ENCODE peak calls at places on chromosomes 5 and 9, in four cellular contexts. One of them, this sample, is unnamed.

GRCh38 chr9:19840953-19841352 is 52.1 kb upstream of the SLC24A2 start:
- DNase-seq in bronchial epithelial cell: no peak
- DNase-seq in brain microvascular endothelial cell: no peak
- DNase-seq in neuronal stem cell: no peak
- DNase-seq in this sample: no peak

GRCh38 chr5:163409384-163409783 is 28.0 kb upstream of the CCNG1 start:
- DNase-seq in bronchial epithelial cell: peak
- DNase-seq in brain microvascular endothelial cell: no peak
- DNase-seq in neuronal stem cell: no peak
- DNase-seq in this sample: no peak

GRCh38 chr5:2112128-2112808 is 229.5 kb upstream of the IRX4 start:
- DNase-seq in bronchial epithelial cell: no peak
- DNase-seq in brain microvascular endothelial cell: no peak
- DNase-seq in neuronal stem cell: no peak
- DNase-seq in this sample: no peak

GRCh38 chr9:131817627-131818026 is 77.8 kb upstream of the RAPGEF1 start:
- DNase-seq in bronchial epithelial cell: no peak
- DNase-seq in brain microvascular endothelial cell: no peak
- DNase-seq in neuronal stem cell: no peak
- DNase-seq in this sample: no peak

GRCh38 chr5:79471556-79471955 is 42.4 kb downstream of the HOMER1 start:
- DNase-seq in bronchial epithelial cell: no peak
- DNase-seq in brain microvascular endothelial cell: no peak
- DNase-seq in neuronal stem cell: peak
- DNase-seq in this sample: no peak

GRCh38 chr5:5497132-5497748 is 74.8 kb downstream of the ICE1 start:
- DNase-seq in bronchial epithelial cell: peak
- DNase-seq in brain microvascular endothelial cell: peak
- DNase-seq in neuronal stem cell: peak
- DNase-seq in this sample: no peak

GRCh38 chr5:173567548-173567947 is 48.9 kb downstream of the BOD1 start:
- DNase-seq in bronchial epithelial cell: peak
- DNase-seq in brain microvascular endothelial cell: peak
- DNase-seq in neuronal stem cell: no peak
- DNase-seq in this sample: no peak

GRCh38 chr9:10045598-10045997 is 567.2 kb downstream of the PTPRD start:
- DNase-seq in bronchial epithelial cell: peak
- DNase-seq in brain microvascular endothelial cell: no peak
- DNase-seq in neuronal stem cell: peak
- DNase-seq in this sample: no peak

GRCh38 chr5:137344723-137345322 is 154.3 kb downstream of the SPOCK1 start:
- DNase-seq in bronchial epithelial cell: peak
- DNase-seq in brain microvascular endothelial cell: peak
- DNase-seq in neuronal stem cell: peak
- DNase-seq in this sample: peak

GRCh38 chr9:134377976-134378375 is 51.7 kb downstream of the RXRA start:
- DNase-seq in bronchial epithelial cell: no peak
- DNase-seq in brain microvascular endothelial cell: no peak
- DNase-seq in neuronal stem cell: no peak
- DNase-seq in this sample: no peak

GRCh38 chr5:102670224-102670836 is 84.8 kb upstream of the PAM start:
- DNase-seq in bronchial epithelial cell: no peak
- DNase-seq in brain microvascular endothelial cell: peak
- DNase-seq in neuronal stem cell: no peak
- DNase-seq in this sample: no peak
- H3K4me3 ChIP-seq in bronchial epithelial cell: no peak
- H3K4me3 ChIP-seq in brain microvascular endothelial cell: no peak
- H3K4me3 ChIP-seq in neuronal stem cell: no peak
- H3K4me3 ChIP-seq in this sample: no peak

GRCh38 chr5:33702867-33703266 is 188.9 kb downstream of the ADAMTS12 start:
- DNase-seq in bronchial epithelial cell: no peak
- DNase-seq in brain microvascular endothelial cell: no peak
- DNase-seq in neuronal stem cell: no peak
- DNase-seq in this sample: no peak

GRCh38 chr5:33696413-33696812 is 195.4 kb downstream of the ADAMTS12 start:
- DNase-seq in bronchial epithelial cell: no peak
- DNase-seq in brain microvascular endothelial cell: no peak
- DNase-seq in neuronal stem cell: no peak
- DNase-seq in this sample: no peak

GRCh38 chr5:33701251-33701650 is 190.5 kb downstream of the ADAMTS12 start:
- DNase-seq in bronchial epithelial cell: no peak
- DNase-seq in brain microvascular endothelial cell: peak
- DNase-seq in neuronal stem cell: no peak
- DNase-seq in this sample: no peak
- H3K4me3 ChIP-seq in bronchial epithelial cell: no peak
- H3K4me3 ChIP-seq in brain microvascular endothelial cell: no peak
- H3K4me3 ChIP-seq in neuronal stem cell: no peak
- H3K4me3 ChIP-seq in this sample: no peak

GRCh38 chr9:120873512-120873911 is 3.5 kb downstream of the PHF19 start:
- DNase-seq in bronchial epithelial cell: peak
- DNase-seq in brain microvascular endothelial cell: no peak
- DNase-seq in neuronal stem cell: no peak
- DNase-seq in this sample: no peak
- H3K4me3 ChIP-seq in bronchial epithelial cell: no peak
- H3K4me3 ChIP-seq in brain microvascular endothelial cell: no peak
- H3K4me3 ChIP-seq in neuronal stem cell: no peak
- H3K4me3 ChIP-seq in this sample: no peak

DNA sequence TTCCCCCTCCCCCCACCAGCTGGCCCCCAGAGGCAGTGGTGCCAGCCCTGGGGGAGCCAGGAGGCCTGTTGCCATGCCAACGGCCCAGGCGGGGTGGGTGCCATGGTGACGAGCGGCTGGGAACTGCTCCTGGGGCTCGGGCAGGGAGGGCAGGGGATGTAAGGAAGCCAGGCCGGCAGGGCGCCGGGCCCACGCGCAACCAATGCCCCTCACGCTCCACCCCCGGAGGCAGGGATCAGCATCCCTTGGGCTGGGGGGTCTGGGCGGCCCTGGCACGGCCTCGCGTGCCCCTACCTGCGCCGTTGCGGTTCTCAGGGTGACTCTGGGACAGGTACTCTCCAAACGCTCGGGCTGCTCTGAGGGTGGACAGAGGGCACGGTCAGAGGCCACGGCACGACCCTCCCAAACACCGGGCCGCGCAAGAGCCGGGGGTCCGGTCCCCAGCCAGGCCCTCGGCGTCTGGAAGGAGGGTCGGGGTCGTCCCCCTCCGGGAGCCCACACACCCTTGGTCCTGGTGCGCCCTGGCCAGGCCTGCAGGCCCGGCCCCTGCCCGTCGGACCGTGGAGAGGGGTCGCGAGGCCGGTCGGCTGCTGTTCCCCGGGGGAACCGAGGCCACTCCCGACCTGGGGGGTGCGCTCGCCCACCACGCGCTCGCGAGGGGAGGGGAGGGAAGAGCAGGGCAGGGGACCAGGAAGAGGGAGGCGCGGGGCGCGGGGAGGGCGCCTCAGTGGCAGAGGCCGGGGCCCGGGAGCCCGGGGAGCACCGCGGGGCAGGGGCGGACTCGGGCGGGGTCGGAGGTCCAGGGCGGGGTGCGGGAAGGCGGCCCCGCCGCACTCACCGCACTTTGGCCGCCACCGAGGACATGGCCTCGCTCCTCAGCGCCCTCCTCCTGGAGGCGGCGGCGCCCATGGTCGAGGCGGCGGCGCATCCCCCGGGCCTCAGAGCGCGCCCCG is 664 bp downstream of the NSMF start:
- DNase-seq in bronchial epithelial cell: no peak
- DNase-seq in brain microvascular endothelial cell: no peak
- DNase-seq in neuronal stem cell: no peak
- DNase-seq in this sample: no peak
- H3K4me3 ChIP-seq in bronchial epithelial cell: peak
- H3K4me3 ChIP-seq in brain microvascular endothelial cell: peak
- H3K4me3 ChIP-seq in neuronal stem cell: peak
- H3K4me3 ChIP-seq in this sample: peak

GRCh38 chr9:127546125-127546832 is 65.8 kb upstream of the STXBP1 start:
- DNase-seq in bronchial epithelial cell: no peak
- DNase-seq in brain microvascular endothelial cell: no peak
- DNase-seq in neuronal stem cell: no peak
- DNase-seq in this sample: no peak
- H3K4me3 ChIP-seq in bronchial epithelial cell: no peak
- H3K4me3 ChIP-seq in brain microvascular endothelial cell: no peak
- H3K4me3 ChIP-seq in neuronal stem cell: no peak
- H3K4me3 ChIP-seq in this sample: no peak

GRCh38 chr5:96427823-96428222 is 5.2 kb downstream of the PCSK1 start:
- DNase-seq in bronchial epithelial cell: no peak
- DNase-seq in brain microvascular endothelial cell: peak
- DNase-seq in neuronal stem cell: no peak
- DNase-seq in this sample: no peak

GRCh38 chr5:96434201-96434645 is 1.2 kb upstream of the PCSK1 start:
- DNase-seq in bronchial epithelial cell: peak
- DNase-seq in brain microvascular endothelial cell: peak
- DNase-seq in neuronal stem cell: peak
- DNase-seq in this sample: peak

GRCh38 chr5:96433066-96433447 is at the start of gene PCSK1:
- DNase-seq in bronchial epithelial cell: no peak
- DNase-seq in brain microvascular endothelial cell: no peak
- DNase-seq in neuronal stem cell: no peak
- DNase-seq in this sample: no peak

GRCh38 chr5:96432245-96433065 is 593 bp downstream of the PCSK1 start:
- DNase-seq in bronchial epithelial cell: no peak
- DNase-seq in brain microvascular endothelial cell: no peak
- DNase-seq in neuronal stem cell: no peak
- DNase-seq in this sample: no peak

DNA sequence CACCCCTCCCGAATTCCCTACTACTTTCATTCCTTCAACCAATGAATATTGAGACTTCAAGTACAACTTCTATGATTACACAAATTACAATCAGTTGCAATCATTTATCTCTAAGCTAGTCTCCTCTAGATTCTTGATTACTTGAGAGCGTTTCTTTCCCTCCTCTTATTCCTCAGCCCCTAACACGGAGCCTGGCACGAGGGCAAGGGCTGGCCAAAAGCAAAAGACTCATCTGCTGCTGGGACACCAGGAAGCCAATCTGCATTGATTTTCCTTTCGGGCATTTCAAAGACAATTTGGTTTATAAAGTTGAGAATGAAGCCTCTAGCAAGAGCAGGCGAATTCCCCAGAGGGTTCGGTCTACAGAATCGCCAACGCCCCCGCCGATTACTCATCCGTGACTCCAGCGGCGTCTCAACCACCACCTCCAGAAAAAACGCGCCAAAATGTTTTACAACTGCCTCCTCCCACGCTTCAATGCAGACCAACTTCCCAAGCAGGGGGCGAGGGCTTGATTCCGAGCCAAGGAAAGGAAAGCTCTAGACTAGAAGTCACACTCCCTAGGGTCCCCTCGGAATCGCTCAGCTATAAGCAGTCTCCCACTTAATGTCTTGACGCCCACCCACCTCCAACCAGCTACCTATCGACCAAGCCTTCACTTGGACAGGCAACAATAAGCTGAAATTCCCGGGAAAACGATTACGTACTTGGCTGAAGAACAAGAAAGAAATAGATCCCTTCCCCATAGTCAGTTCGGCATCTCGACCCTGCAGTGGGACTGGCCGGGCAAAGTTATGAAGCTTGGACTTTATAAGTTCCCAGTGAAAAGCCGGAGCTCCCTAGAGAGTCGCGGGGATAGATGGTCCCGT is 1.4 kb downstream of the PCSK1 start:
- DNase-seq in bronchial epithelial cell: peak
- DNase-seq in brain microvascular endothelial cell: peak
- DNase-seq in neuronal stem cell: no peak
- DNase-seq in this sample: no peak
- H3K4me3 ChIP-seq in bronchial epithelial cell: no peak
- H3K4me3 ChIP-seq in brain microvascular endothelial cell: peak
- H3K4me3 ChIP-seq in neuronal stem cell: peak
- H3K4me3 ChIP-seq in this sample: no peak